ENCODE peak calls at places on chromosomes 2 and 18, in six cellular contexts. N, T, J, O, E and H are unnamed samples.

GRCh38 chr2:196967126-196967525 is 40.6 kb upstream of the PGAP1 start:
- DNase-seq in N (no peak), T (peak), J (no peak), O (no peak), E (no peak), H (peak)

GRCh38 chr2:167616997-167617396 is 630.4 kb downstream of the STK39 start:
- DNase-seq in N (no peak), T (no peak), J (no peak), O (no peak), E (no peak), H (no peak)

GRCh38 chr18:3053081-3053480 is 40.1 kb upstream of the LPIN2 start:
- DNase-seq in N (no peak), T (no peak), J (no peak), O (no peak), E (no peak), H (no peak)

GRCh38 chr2:152449578-152449977 is 114.6 kb downstream of the FMNL2 start:
- DNase-seq in N (no peak), T (no peak), J (no peak), O (no peak), E (no peak), H (no peak)

GRCh38 chr18:49878996-49879585 is 65.8 kb upstream of the ACAA2 start:
- DNase-seq in N (no peak), T (peak), J (no peak), O (no peak), E (no peak), H (peak)

GRCh38 chr18:74617486-74617885 is 19.8 kb downstream of the ZNF407 start:
- DNase-seq in N (no peak), T (no peak), J (no peak), O (no peak), E (no peak), H (no peak)

GRCh38 chr2:10087360-10087759 is 7.1 kb upstream of the CYS1 start:
- DNase-seq in N (no peak), T (no peak), J (no peak), O (no peak), E (no peak), H (no peak)

GRCh38 chr2:13996527-13996926 is 636.0 kb upstream of the LRATD1 start:
- DNase-seq in N (no peak), T (no peak), J (no peak), O (no peak), E (no peak), H (no peak)

GRCh38 chr2:14831458-14831857 is 198.9 kb downstream of the LRATD1 start:
- DNase-seq in N (no peak), T (no peak), J (no peak), O (no peak), E (no peak), H (no peak)

GRCh38 chr18:67966224-67966623 is 449.7 kb upstream of the DSEL start:
- DNase-seq in N (no peak), T (no peak), J (no peak), O (no peak), E (no peak), H (no peak)

GRCh38 chr2:199457147-199458016 is at the start of gene SATB2:
- DNase-seq in N (peak), T (peak), J (peak), O (peak), E (no peak), H (peak)

GRCh38 chr2:151730242-151730975 is 3.9 kb downstream of the NEB start:
- DNase-seq in N (no peak), T (peak), J (no peak), O (no peak), E (no peak), H (peak)

GRCh38 chr2:149601141-149601796 is 13.7 kb upstream of the MMADHC start:
- DNase-seq in N (no peak), T (peak), J (no peak), O (no peak), E (no peak), H (peak)

GRCh38 chr2:63053889-63054725 is 3.5 kb downstream of the OTX1 start:
- DNase-seq in N (no peak), T (no peak), J (no peak), O (peak), E (peak), H (no peak)
- H3K4me3 ChIP-seq in N (peak), T (no peak), J (no peak), O (peak), E (peak), H (no peak)

DNA sequence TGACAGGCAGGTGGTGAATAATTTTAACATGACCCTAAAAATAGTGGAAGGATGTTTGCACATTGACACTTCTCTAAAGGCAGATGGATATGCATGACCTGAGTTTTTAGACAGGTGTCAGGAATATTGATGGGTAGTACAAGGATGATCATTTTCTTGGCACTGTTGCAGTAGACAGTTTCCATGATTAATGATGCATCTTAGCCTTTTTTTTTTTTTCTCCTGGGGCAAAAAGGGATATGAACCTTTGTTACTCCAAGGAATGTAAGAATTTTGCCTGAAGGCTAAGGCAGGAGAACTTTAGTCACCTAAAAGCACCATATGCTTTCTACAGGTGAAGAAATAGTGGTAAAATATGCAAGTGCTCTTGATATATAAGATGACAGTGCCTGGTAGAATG is 136.3 kb upstream of the CAVIN2 start:
- DNase-seq in N (no peak), T (no peak), J (no peak), O (no peak), E (no peak), H (no peak)
- H3K4me3 ChIP-seq in N (no peak), T (no peak), J (no peak), O (no peak), E (no peak), H (no peak)

GRCh38 chr18:43661570-43661969 is 384.3 kb upstream of the SYT4 start:
- DNase-seq in N (no peak), T (peak), J (no peak), O (no peak), E (no peak), H (peak)

GRCh38 chr18:43663159-43663558 is 385.9 kb upstream of the SYT4 start:
- DNase-seq in N (no peak), T (no peak), J (no peak), O (no peak), E (no peak), H (no peak)

GRCh38 chr18:43664487-43665008 is 387.3 kb upstream of the SYT4 start:
- DNase-seq in N (no peak), T (no peak), J (no peak), O (no peak), E (no peak), H (peak)

GRCh38 chr18:43665239-43665788 is 388.0 kb upstream of the SYT4 start:
- DNase-seq in N (no peak), T (peak), J (no peak), O (no peak), E (no peak), H (peak)

DNA sequence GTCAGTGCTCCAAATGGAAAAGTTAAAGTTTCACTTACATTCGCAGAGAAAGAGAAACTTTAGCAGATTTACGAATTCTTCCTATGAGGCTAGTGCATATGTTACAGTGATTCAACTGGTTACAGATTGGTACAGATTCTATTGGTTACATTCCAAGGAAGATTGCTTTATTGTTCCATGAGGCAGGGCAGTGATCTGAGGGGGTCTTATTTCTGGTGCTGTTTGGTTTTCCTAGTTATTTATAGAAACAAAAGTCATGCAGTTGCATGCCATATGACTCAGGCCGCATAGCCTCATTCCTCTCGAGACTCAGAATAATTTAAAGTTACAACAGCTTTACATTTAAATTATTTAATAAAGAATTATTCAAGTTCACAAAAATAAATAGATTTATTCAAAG is 385.4 kb upstream of the SYT4 start:
- DNase-seq in N (no peak), T (peak), J (no peak), O (no peak), E (no peak), H (peak)
- H3K4me3 ChIP-seq in N (no peak), T (no peak), J (no peak), O (no peak), E (no peak), H (no peak)

GRCh38 chr2:236702693-236703092 is 133.1 kb downstream of the ACKR3 start:
- DNase-seq in N (no peak), T (no peak), J (no peak), O (no peak), E (no peak), H (no peak)

GRCh38 chr2:236703310-236703709 is 133.7 kb downstream of the ACKR3 start:
- DNase-seq in N (no peak), T (no peak), J (no peak), O (no peak), E (peak), H (no peak)

GRCh38 chr2:236703906-236704305 is 134.3 kb downstream of the ACKR3 start:
- DNase-seq in N (no peak), T (no peak), J (no peak), O (no peak), E (no peak), H (no peak)

GRCh38 chr2:236698008-236698407 is 128.4 kb downstream of the ACKR3 start:
- DNase-seq in N (no peak), T (no peak), J (no peak), O (no peak), E (no peak), H (no peak)

GRCh38 chr2:236700703-236701102 is 131.1 kb downstream of the ACKR3 start:
- DNase-seq in N (no peak), T (no peak), J (no peak), O (no peak), E (no peak), H (no peak)
- H3K4me3 ChIP-seq in N (no peak), T (no peak), J (no peak), O (no peak), E (no peak), H (no peak)

GRCh38 chr2:62845256-62845655 is 139.7 kb downstream of the EHBP1 start:
- DNase-seq in N (no peak), T (no peak), J (no peak), O (no peak), E (no peak), H (no peak)

DNA sequence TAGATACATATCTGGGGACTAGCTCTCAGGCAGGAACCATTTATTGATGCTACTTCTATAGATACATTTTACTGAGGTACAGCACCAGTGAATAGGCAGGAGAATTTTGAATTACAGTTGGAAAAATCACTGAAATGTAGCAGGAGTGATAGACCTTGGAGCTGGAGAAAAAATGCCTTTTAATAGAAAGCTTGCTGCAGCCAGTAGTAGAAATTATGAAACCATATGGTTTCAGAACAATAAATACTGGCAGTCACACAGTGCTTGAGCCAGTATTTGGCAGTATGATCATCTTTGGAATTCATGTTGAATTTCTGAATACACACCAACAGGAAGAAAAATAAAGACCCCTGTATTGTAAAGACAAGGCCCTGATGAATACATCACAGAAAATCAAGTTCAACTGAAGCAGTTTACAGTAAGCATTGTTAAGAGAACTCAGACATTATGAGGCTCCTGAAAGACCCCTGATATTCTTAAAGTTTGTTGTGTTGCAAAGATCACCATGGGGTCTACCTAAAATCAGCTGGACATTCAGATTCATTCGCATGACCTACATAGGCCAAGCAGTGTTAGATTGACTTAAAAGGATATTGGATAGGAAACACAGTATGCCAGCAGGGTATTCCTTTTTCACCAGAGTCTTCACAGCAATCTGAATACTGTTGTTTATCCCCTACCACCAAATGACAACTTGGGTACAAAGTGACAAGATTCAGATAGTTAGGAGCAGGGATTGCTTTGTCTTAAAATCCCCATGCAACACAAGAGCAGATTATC is 139.0 kb downstream of the EHBP1 start:
- DNase-seq in N (no peak), T (no peak), J (no peak), O (no peak), E (no peak), H (no peak)
- H3K4me3 ChIP-seq in N (no peak), T (no peak), J (no peak), O (no peak), E (no peak), H (no peak)

DNA sequence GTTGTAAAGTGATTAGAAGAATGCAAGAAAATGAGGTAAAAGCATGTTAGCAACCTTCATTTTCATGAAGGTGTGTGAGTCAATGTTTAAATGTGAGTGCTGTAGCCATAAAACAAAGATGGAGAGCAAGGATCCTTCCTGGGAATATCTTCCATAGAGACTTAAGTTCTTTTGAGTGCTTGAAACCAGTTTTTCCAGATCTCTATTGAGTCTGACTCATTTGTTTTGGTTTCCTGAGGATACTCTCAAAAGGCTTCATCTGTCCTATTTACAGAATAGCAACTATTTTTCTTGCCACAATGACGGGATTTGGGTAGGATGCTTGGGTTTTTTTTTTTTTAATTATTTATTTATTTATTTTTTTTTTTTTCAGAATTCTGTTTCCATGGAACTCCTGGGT is 45.9 kb upstream of the ASB1 start:
- DNase-seq in N (no peak), T (peak), J (no peak), O (no peak), E (no peak), H (peak)
- H3K4me3 ChIP-seq in N (no peak), T (no peak), J (no peak), O (no peak), E (no peak), H (no peak)

GRCh38 chr2:28401-28975 is 17.8 kb downstream of the FAM110C start:
- DNase-seq in N (no peak), T (no peak), J (no peak), O (no peak), E (no peak), H (no peak)

GRCh38 chr2:26891-27290 is 19.4 kb downstream of the FAM110C start:
- DNase-seq in N (no peak), T (no peak), J (no peak), O (no peak), E (no peak), H (no peak)

GRCh38 chr2:19508-19907 is 26.8 kb downstream of the FAM110C start:
- DNase-seq in N (no peak), T (no peak), J (no peak), O (no peak), E (peak), H (no peak)

GRCh38 chr2:23283-23682 is 23.0 kb downstream of the FAM110C start:
- DNase-seq in N (no peak), T (no peak), J (no peak), O (no peak), E (no peak), H (no peak)

DNA sequence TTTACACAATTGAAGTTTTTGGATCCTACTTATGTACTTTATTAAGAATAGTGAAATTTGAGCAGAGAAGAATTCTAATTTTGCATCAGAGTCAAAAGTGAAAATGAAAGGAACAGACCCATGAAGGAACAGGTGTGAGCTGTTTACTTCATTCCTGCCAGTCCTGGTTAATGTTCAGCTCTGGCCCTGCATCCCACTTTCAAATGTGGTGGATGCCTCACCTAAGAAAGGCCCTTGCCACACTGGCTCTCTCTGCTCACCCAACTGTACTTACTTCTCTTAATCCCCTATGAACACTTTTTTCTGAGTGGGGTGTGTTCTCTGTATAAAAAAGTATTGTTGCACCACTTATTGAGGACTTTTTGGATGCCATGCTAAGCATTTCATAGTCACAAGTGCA is 22.2 kb downstream of the FAM110C start:
- DNase-seq in N (no peak), T (no peak), J (no peak), O (no peak), E (no peak), H (no peak)
- H3K4me3 ChIP-seq in N (no peak), T (no peak), J (no peak), O (no peak), E (peak), H (no peak)